ENCODE peak calls at places on chromosomes 13 and 19, in eight cellular contexts. K is uterus, Q is pancreas, M is right lobe of liver, J is transverse colon, H is psoas muscle, D is adrenal gland, E is left ventricle myocardium inferior. G is an unnamed sample.

GRCh38 chr13:66195238-66195637 is 1034.9 kb downstream of the PCDH9 start:
- DNase-seq in K (no peak), Q (no peak), M (no peak), J (no peak), H (no peak), D (no peak), E (no peak), G (no peak)

GRCh38 chr13:27578121-27579030 is 42.0 kb downstream of the LNX2 start:
- DNase-seq in K (no peak), Q (no peak), M (no peak), J (no peak), H (no peak), D (no peak), E (no peak), G (no peak)

GRCh38 chr13:37026778-37027177 is 26.2 kb downstream of the EXOSC8 start:
- DNase-seq in K (no peak), Q (no peak), M (no peak), J (no peak), H (no peak), D (no peak), E (no peak), G (no peak)

GRCh38 chr19:47176071-47176626 is 45.5 kb downstream of the SAE1 start:
- DNase-seq in K (no peak), Q (no peak), M (no peak), J (no peak), H (no peak), D (no peak), E (no peak), G (no peak)

GRCh38 chr19:21838646-21839045 is 2.7 kb upstream of the ZNF43 start:
- DNase-seq in K (no peak), Q (no peak), M (no peak), J (no peak), H (no peak), D (peak; percentile 84), E (no peak), G (no peak)

GRCh38 chr19:16334421-16334820 is 9.8 kb downstream of the KLF2 start:
- DNase-seq in K (no peak), Q (no peak), M (no peak), J (no peak), H (no peak), D (no peak), E (no peak), G (no peak)

GRCh38 chr19:14954071-14954655 is 12.9 kb downstream of the OR7C2 start:
- DNase-seq in K (no peak), Q (no peak), M (no peak), J (no peak), H (no peak), D (no peak), E (no peak), G (no peak)

GRCh38 chr19:46271488-46272197 is 25.2 kb upstream of the HIF3A start:
- DNase-seq in K (peak; percentile 45), Q (no peak), M (no peak), J (no peak), H (no peak), D (no peak), E (no peak), G (no peak)

GRCh38 chr13:99398071-99398470 is 90.9 kb upstream of the GPR183 start:
- DNase-seq in K (no peak), Q (no peak), M (no peak), J (no peak), H (no peak), D (no peak), E (no peak), G (no peak)

GRCh38 chr13:37681295-37682032 is 82.9 kb upstream of the POSTN start:
- DNase-seq in K (no peak), Q (no peak), M (no peak), J (no peak), H (no peak), D (no peak), E (no peak), G (no peak)

GRCh38 chr13:24630851-24631341 is 49.3 kb upstream of the ATP12A start:
- DNase-seq in K (no peak), Q (no peak), M (no peak), J (no peak), H (no peak), D (no peak), E (no peak), G (no peak)

GRCh38 chr13:24627090-24627714 is 53.0 kb upstream of the ATP12A start:
- DNase-seq in K (no peak), Q (no peak), M (no peak), J (no peak), H (no peak), D (no peak), E (no peak), G (no peak)

GRCh38 chr13:24630121-24630520 is 50.1 kb upstream of the ATP12A start:
- DNase-seq in K (no peak), Q (no peak), M (no peak), J (no peak), H (no peak), D (no peak), E (no peak), G (no peak)

GRCh38 chr13:24627864-24628418 is 52.3 kb upstream of the ATP12A start:
- DNase-seq in K (no peak), Q (no peak), M (no peak), J (no peak), H (no peak), D (no peak), E (no peak), G (no peak)

GRCh38 chr13:24629320-24629719 is 50.9 kb upstream of the ATP12A start:
- DNase-seq in K (no peak), Q (no peak), M (no peak), J (no peak), H (no peak), D (peak; percentile 55), E (no peak), G (no peak)
- H3K27me3 ChIP-seq in K (no peaks in the 10 kb centered on the region), Q (no peaks in the 10 kb centered on the region), M (no peaks in the 10 kb centered on the region), J (no peaks in the 10 kb centered on the region), H (no peaks in the 10 kb centered on the region), D (no peaks in the 10 kb centered on the region), E (no peaks in the 10 kb centered on the region), G (no peaks in the 10 kb centered on the region)

DNA sequence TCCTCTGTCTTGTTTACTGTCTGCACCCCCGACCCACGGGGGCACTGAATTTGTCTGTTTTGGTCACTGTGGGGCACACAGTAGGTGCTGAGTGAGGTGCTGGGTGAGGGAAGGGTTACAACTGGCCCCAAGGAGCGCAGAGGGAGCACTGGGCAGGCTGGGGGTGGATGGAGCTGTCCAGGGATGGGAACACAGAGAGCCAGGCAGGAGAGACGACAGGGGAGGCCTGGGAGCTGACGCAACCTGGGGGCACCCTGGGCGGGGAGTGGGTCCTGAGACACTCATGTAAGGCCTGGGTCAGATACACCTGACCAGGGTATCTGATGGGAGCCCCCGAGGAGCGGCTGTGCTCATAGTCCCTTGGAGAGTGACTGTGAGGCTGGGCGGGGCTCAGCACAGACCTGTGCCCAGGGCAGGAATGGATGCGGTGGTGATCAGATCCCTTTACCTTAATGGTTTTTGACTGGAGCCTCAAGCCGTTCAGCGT is 24.8 kb downstream of the ELAVL1 start:
- DNase-seq in K (no peak), Q (no peak), M (peak; percentile 27), J (no peak), H (no peak), D (no peak), E (no peak), G (no peak)
- H3K4me1 ChIP-seq in K (no peaks in the 10 kb centered on the region), Q (no peaks in the 10 kb centered on the region), M (no peaks in the 10 kb centered on the region), J (no peaks in the 10 kb centered on the region), H (peaks cover 21% of the 10 kb centered on the region), D (peaks cover 10% of the 10 kb centered on the region), E (peaks cover 54% of the 10 kb centered on the region), G (peaks cover 14% of the 10 kb centered on the region)

DNA sequence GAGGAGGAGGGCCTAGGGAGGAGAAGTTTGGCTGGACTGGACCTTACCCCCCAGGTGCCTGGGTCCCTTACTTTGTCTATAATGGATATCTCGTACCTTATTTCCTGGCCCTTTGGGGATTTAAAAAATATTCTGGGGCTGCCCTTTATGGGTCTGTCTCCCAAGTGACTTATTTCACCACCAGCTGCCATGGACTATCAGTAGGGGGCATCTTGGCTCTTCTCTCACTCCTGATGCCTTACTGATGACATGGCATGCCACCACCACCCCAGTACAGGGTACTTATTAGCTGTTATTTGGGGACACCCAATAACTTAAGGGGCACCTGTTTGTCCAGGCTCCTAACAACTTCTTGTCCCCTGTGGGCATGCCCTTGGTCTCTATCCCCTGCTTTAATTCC is 38.0 kb downstream of the NFIX start:
- DNase-seq in K (no peak), Q (no peak), M (no peak), J (no peak), H (no peak), D (no peak), E (no peak), G (no peak)
- H3K27me3 ChIP-seq in K (no peaks in the 10 kb centered on the region), Q (no peaks in the 10 kb centered on the region), M (no peaks in the 10 kb centered on the region), J (no peaks in the 10 kb centered on the region), H (no peaks in the 10 kb centered on the region), D (no peaks in the 10 kb centered on the region), E (no peaks in the 10 kb centered on the region), G (no peaks in the 10 kb centered on the region)

DNA sequence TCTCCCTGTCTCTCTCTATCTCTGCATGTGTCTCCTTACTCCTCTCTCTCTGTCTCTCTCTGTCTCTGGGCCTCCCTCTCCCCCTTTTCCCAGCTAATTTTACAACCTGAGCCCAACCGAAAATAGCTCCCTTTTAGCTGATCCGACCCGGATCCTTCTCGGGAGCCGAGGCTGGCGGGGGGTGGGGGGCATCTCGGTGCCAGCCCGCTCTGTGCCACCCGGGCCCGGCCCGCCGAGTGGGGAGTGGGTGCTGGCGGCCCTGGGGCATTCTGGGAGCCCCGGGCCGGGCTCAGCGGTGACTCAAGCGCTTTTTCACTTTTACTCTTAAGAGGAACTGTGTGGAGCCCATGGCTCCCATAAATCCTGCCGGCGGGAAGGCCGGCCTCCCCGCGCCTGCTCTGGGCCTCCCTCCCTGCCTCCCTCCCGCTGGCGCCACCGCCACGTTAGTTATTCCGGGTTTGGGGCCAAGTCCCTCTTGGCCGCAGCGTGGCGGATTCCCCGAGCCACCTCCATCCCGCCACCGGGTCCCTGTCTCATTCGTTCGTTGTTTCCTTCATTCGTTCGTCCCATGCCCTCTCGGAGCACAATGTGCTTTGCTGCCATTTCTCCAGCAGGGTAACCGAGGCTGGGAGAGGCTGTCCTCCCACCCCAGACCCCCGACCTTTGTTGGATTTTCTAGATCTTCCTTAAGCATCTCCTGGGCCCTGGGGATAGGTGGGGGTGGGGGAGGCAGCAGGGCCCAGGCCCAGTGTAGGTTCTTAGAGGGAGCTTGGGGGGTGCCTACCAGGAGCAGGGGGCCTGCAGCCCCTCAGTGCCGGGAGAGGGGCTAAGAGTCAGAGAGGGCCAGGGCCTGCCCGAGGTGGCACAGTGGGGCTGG is 3.2 kb downstream of the NFIC start:
- DNase-seq in K (peak; percentile 77), Q (no peak), M (peak; percentile 63), J (peak; percentile 63), H (peak; percentile 73), D (peak; percentile 84), E (peak; percentile 71), G (peak; percentile 72)
- H3K4me1 ChIP-seq in K (peaks cover 2% of the 10 kb centered on the region), Q (peaks cover 25% of the 10 kb centered on the region), M (peaks cover 3% of the 10 kb centered on the region), J (peaks cover 55% of the 10 kb centered on the region), H (peaks cover 46% of the 10 kb centered on the region), D (peaks cover 71% of the 10 kb centered on the region), E (peaks cover 86% of the 10 kb centered on the region), G (peaks cover 63% of the 10 kb centered on the region)

DNA sequence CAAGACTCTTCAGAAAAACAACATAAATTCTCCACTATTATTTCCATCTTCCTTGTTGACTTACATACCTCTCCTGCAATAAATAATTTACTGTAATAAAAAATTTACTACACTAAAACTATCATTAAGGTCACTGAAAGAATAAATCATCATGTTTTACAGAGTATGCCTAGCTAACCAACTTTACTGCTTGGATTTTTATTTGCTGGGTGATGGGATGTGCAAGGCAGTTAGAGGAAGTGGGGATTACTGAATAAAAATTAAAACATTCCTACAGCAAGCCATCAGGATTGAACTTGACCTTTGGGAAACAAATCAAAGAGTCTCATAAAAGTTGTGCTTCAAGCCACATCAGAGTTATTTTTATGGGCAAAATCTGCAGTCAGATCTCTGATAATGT is 610.3 kb downstream of the TBC1D4 start:
- DNase-seq in K (no peak), Q (no peak), M (no peak), J (no peak), H (no peak), D (no peak), E (no peak), G (no peak)
- H3K27me3 ChIP-seq in K (no peaks in the 10 kb centered on the region), Q (no peaks in the 10 kb centered on the region), M (no peaks in the 10 kb centered on the region), J (no peaks in the 10 kb centered on the region), H (no peaks in the 10 kb centered on the region), D (no peaks in the 10 kb centered on the region), E (no peaks in the 10 kb centered on the region), G (no peaks in the 10 kb centered on the region)

G was measured in heart right ventricle.